ENCODE peak calls at places on chromosomes 7 and 10, in six cellular contexts. X is cardiac muscle cell; D is heart left ventricle; Y is HL-60; V is AG04450; L is CD8-positive, alpha-beta T cell. O is an unnamed sample.

GRCh38 chr7:861222-861621 is 15.1 kb upstream of the GET4 start:
- DNase-seq in X (no peak), D (no peak), Y (no peak), V (no peak), L (no peak), O (no peak)

GRCh38 chr10:102645388-102645740 is 1.1 kb downstream of the TRIM8 start:
- DNase-seq in X (no peak), D (peak; percentile 91), Y (peak; percentile 79), V (no peak), L (peak; percentile 51), O (peak; percentile 86)

GRCh38 chr10:48684792-48685651 is at the start of gene WDFY4:
- DNase-seq in X (no peak), D (peak; percentile 55), Y (peak; percentile 81), V (no peak), L (no peak), O (peak; percentile 77)

GRCh38 chr7:76191783-76192240 is 9.9 kb upstream of the SRRM3 start:
- DNase-seq in X (peak; percentile 55), D (no peak), Y (peak; percentile 20), V (no peak), L (no peak), O (no peak)

GRCh38 chr7:116585392-116585791 is 60.6 kb downstream of the CAV1 start:
- DNase-seq in X (no peak), D (no peak), Y (no peak), V (no peak), L (no peak), O (no peak)

GRCh38 chr7:157555308-157555707 is 218.5 kb downstream of the DNAJB6 start:
- DNase-seq in X (no peak), D (peak; percentile 8), Y (no peak), V (no peak), L (no peak), O (peak; percentile 40)

GRCh38 chr7:129607471-129608120 is 3.9 kb upstream of the NRF1 start:
- DNase-seq in X (peak; percentile 33), D (no peak), Y (peak; percentile 64), V (no peak), L (peak; percentile 50), O (no peak)

GRCh38 chr10:114541081-114541833 is 116.8 kb downstream of the ABLIM1 start:
- DNase-seq in X (peak; percentile 81), D (peak; percentile 80), Y (no peak), V (peak; percentile 80), L (peak; percentile 77), O (no peak)

GRCh38 chr7:41699532-41699931 is 3.4 kb downstream of the INHBA start:
- DNase-seq in X (peak; percentile 50), D (peak; percentile 31), Y (no peak), V (no peak), L (no peak), O (no peak)

GRCh38 chr7:3493499-3493898 is 192.4 kb downstream of the SDK1 start:
- DNase-seq in X (peak; percentile 57), D (no peak), Y (no peak), V (peak; percentile 3), L (no peak), O (no peak)

GRCh38 chr7:68862736-68863135 is 735.5 kb upstream of the AUTS2 start:
- DNase-seq in X (no peak), D (no peak), Y (no peak), V (no peak), L (no peak), O (no peak)

GRCh38 chr10:28790146-28790545 is 112.8 kb downstream of the BAMBI start:
- DNase-seq in X (no peak), D (no peak), Y (no peak), V (no peak), L (no peak), O (no peak)

GRCh38 chr10:124313374-124313773 is 105.3 kb downstream of the OAT start:
- DNase-seq in X (no peak), D (no peak), Y (no peak), V (no peak), L (no peak), O (no peak)

GRCh38 chr10:115566867-115567266 is 473.7 kb downstream of the ATRNL1 start:
- DNase-seq in X (no peak), D (no peak), Y (no peak), V (no peak), L (no peak), O (no peak)

GRCh38 chr7:23334482-23335056 is 35.4 kb downstream of the MALSU1 start:
- DNase-seq in X (peak; percentile 94), D (no peak), Y (no peak), V (peak; percentile 91), L (no peak), O (no peak)

GRCh38 chr7:4878336-4879335 is 4.9 kb downstream of the RADIL start:
- DNase-seq in X (no peak), D (no peak), Y (no peak), V (no peak), L (no peak), O (no peak)

GRCh38 chr7:78398576-78398975 is 600.0 kb downstream of the PHTF2 start:
- DNase-seq in X (no peak), D (no peak), Y (no peak), V (no peak), L (no peak), O (no peak)

GRCh38 chr10:75972494-75973276 is 541.3 kb downstream of the LRMDA start:
- DNase-seq in X (peak; percentile 87), D (no peak), Y (no peak), V (peak; percentile 18), L (no peak), O (no peak)

GRCh38 chr10:42992156-42992956 is 84.5 kb upstream of the RET start:
- DNase-seq in X (no peak), D (no peak), Y (no peak), V (no peak), L (no peak), O (no peak)

GRCh38 chr7:115516341-115516740 is 514.2 kb downstream of the TFEC start:
- DNase-seq in X (peak; percentile 15), D (no peak), Y (no peak), V (no peak), L (no peak), O (no peak)

GRCh38 chr7:36201122-36201723 is 48.2 kb downstream of the EEPD1 start:
- DNase-seq in X (no peak), D (no peak), Y (no peak), V (no peak), L (no peak), O (no peak)

GRCh38 chr7:78317371-78317770 is 518.8 kb downstream of the PHTF2 start:
- DNase-seq in X (no peak), D (no peak), Y (no peak), V (no peak), L (no peak), O (no peak)

GRCh38 chr10:73232887-73233286 is 14.2 kb downstream of the DNAJC9 start:
- DNase-seq in X (no peak), D (no peak), Y (no peak), V (no peak), L (no peak), O (no peak)

GRCh38 chr10:23294638-23295247 is 49.9 kb downstream of the C10orf67 start:
- DNase-seq in X (peak; percentile 38), D (no peak), Y (no peak), V (no peak), L (no peak), O (no peak)

GRCh38 chr10:50618624-50619023 is 5.1 kb downstream of the SGMS1 start:
- DNase-seq in X (no peak), D (no peak), Y (no peak), V (no peak), L (no peak), O (no peak)

GRCh38 chr10:50621981-50622496 is 1.7 kb downstream of the SGMS1 start:
- DNase-seq in X (peak; percentile 98), D (peak; percentile 98), Y (peak; percentile 81), V (peak; percentile 91), L (peak; percentile 71), O (peak; percentile 93)

GRCh38 chr10:50620899-50621298 is 2.9 kb downstream of the SGMS1 start:
- DNase-seq in X (no peak), D (no peak), Y (no peak), V (no peak), L (no peak), O (no peak)

GRCh38 chr10:50619171-50619570 is 4.6 kb downstream of the SGMS1 start:
- DNase-seq in X (no peak), D (no peak), Y (no peak), V (no peak), L (no peak), O (no peak)

DNA sequence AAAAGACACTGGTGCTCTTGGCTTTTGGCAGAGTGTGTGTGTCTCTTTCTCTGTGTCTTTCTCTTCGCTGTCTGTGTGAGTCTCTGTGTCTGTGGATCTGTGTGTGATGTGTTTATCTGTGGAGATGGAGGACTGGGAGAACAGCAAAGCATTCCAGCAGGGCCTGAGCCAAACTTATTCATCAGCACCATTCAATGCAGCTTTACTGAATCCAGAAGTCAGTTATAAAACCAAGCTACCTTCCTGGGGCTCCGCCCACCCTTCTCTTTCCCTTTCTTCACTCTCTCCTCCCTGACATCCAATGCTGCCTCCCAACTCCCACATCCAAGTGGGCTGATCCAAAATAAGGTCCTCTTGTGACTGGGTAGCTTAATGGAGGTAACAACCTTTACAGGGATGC is 3.9 kb downstream of the SGMS1 start:
- DNase-seq in X (no peak), D (no peak), Y (no peak), V (no peak), L (no peak), O (no peak)
- H3K27ac ChIP-seq in X (no peak overlapping the region), D (no peak overlapping the region), Y (no peak overlapping the region), V (no peak overlapping the region), L (no peak overlapping the region), O (no peak overlapping the region)

DNA sequence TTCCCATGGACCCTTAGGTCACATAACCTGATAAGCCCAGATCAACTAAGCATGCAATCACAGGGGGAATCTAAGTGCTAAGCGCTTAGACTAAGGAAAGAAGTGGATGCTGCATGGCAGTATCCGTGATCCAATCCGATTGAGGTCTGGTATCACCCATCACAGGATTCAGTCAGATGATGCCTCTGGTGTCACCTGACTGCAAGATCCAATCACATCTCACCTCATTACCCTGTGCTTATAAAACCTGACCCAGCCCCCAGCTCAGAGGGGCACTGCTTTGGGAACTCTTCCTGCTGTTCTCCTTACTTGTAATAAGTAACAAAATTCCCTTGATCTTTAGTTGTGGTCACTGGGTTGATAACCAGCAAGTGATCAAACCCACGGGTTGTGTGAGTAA is 84.7 kb upstream of the TMEM168 start:
- DNase-seq in X (no peak), D (no peak), Y (no peak), V (no peak), L (no peak), O (no peak)
- H3K27me3 ChIP-seq in X (no peaks in the 10 kb centered on the region), D (no peaks in the 10 kb centered on the region), Y (no peaks in the 10 kb centered on the region), V (no peaks in the 10 kb centered on the region), L (no peaks in the 10 kb centered on the region), O (no peaks in the 10 kb centered on the region)

DNA sequence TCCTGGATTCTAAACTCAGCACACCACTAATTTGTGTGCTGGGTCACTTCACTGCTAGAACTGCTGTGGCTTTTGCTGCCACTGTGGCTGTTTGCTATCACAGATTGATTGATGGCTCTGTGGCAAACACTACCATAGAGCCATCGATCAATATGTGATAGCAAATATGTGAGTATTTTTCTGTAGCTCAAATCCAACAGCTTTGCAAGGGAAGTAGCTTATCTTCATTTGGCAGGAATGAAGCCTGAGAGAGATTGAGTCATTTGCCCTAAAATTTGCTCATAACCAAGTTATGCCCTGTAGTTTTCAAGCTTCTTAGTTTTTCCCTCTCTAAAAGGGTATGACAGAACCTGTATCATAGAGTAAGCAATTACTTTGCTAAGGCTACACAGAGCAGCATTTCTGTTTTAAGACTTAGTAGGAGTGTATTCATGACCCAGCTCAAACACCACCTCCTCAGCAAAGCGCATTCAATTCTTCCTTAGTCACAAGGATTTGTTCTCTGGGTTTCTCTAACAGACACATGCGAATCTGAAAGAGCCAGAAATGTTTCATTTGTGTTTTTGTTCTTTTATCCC is 43.1 kb downstream of the MINPP1 start:
- DNase-seq in X (peak; percentile 84), D (no peak), Y (no peak), V (peak; percentile 45), L (no peak), O (no peak)
- H3K27ac ChIP-seq in X (no peak overlapping the region), D (no peak overlapping the region), Y (no peak overlapping the region), V (peak overlapping the region; percentile 58), L (no peak overlapping the region), O (peak overlapping the region; percentile 77)

GRCh38 chr7:111003883-111004282 is 87.0 kb upstream of the LRRN3 start:
- DNase-seq in X (no peak), D (no peak), Y (no peak), V (no peak), L (no peak), O (no peak)
- H3K27me3 ChIP-seq in X (no peaks in the 10 kb centered on the region), D (no peaks in the 10 kb centered on the region), Y (no peaks in the 10 kb centered on the region), V (no peaks in the 10 kb centered on the region), L (no peaks in the 10 kb centered on the region), O (no peaks in the 10 kb centered on the region)